ENCODE peak calls at places on chromosome 19, in nine cellular contexts. One of them, this sample, is unnamed.

GRCh38 chr19:19120308-19121156 is 17.7 kb downstream of the TMEM161A start:
- DNase-seq in endothelial cell of umbilical vein: peak
- DNase-seq in A549: no peak
- DNase-seq in K562: peak
- DNase-seq in SK-N-SH: peak
- DNase-seq in GM12878: no peak
- DNase-seq in HCT116: no peak
- DNase-seq in WTC11: peak
- DNase-seq in H1: peak
- DNase-seq in this sample: peak

GRCh38 chr19:21584532-21584931 is 79.1 kb downstream of the ZNF429 start:
- DNase-seq in WTC11: no peak
- DNase-seq in HCT116: no peak
- DNase-seq in K562: no peak
- DNase-seq in SK-N-SH: no peak
- DNase-seq in A549: no peak
- DNase-seq in GM12878: no peak
- DNase-seq in endothelial cell of umbilical vein: no peak
- DNase-seq in H1: no peak
- DNase-seq in this sample: no peak

GRCh38 chr19:18418725-18419194 is 438 bp upstream of the SSBP4 start:
- DNase-seq in A549: no peak
- DNase-seq in GM12878: no peak
- DNase-seq in H1: no peak
- DNase-seq in K562: no peak
- DNase-seq in endothelial cell of umbilical vein: no peak
- DNase-seq in HCT116: no peak
- DNase-seq in SK-N-SH: no peak
- DNase-seq in WTC11: no peak
- DNase-seq in this sample: peak

GRCh38 chr19:1132625-1133383 is 29.0 kb downstream of the GPX4 start:
- DNase-seq in SK-N-SH: no peak
- DNase-seq in WTC11: no peak
- DNase-seq in endothelial cell of umbilical vein: no peak
- DNase-seq in H1: no peak
- DNase-seq in K562: no peak
- DNase-seq in HCT116: no peak
- DNase-seq in A549: no peak
- DNase-seq in GM12878: no peak
- DNase-seq in this sample: peak

GRCh38 chr19:8821748-8822241 is 10.3 kb downstream of the ZNF558 start:
- DNase-seq in HCT116: no peak
- DNase-seq in SK-N-SH: no peak
- DNase-seq in K562: no peak
- DNase-seq in endothelial cell of umbilical vein: no peak
- DNase-seq in GM12878: no peak
- DNase-seq in WTC11: no peak
- DNase-seq in A549: no peak
- DNase-seq in H1: no peak
- DNase-seq in this sample: no peak

GRCh38 chr19:47704024-47704423 is 9.2 kb upstream of the EHD2 start:
- DNase-seq in GM12878: no peak
- DNase-seq in SK-N-SH: no peak
- DNase-seq in endothelial cell of umbilical vein: no peak
- DNase-seq in K562: no peak
- DNase-seq in WTC11: no peak
- DNase-seq in A549: no peak
- DNase-seq in HCT116: no peak
- DNase-seq in H1: no peak
- DNase-seq in this sample: no peak

GRCh38 chr19:50500753-50501151 is 10.2 kb downstream of the JOSD2 start:
- DNase-seq in HCT116: no peak
- DNase-seq in SK-N-SH: no peak
- DNase-seq in endothelial cell of umbilical vein: no peak
- DNase-seq in A549: no peak
- DNase-seq in H1: no peak
- DNase-seq in GM12878: no peak
- DNase-seq in WTC11: no peak
- DNase-seq in K562: no peak
- DNase-seq in this sample: no peak

GRCh38 chr19:38032151-38032550 is 125.1 kb downstream of the SIPA1L3 start:
- DNase-seq in WTC11: no peak
- DNase-seq in A549: no peak
- DNase-seq in GM12878: no peak
- DNase-seq in K562: no peak
- DNase-seq in H1: no peak
- DNase-seq in SK-N-SH: no peak
- DNase-seq in endothelial cell of umbilical vein: no peak
- DNase-seq in HCT116: no peak
- DNase-seq in this sample: no peak

GRCh38 chr19:6730153-6730804 is 7.1 kb downstream of the GPR108 start:
- DNase-seq in endothelial cell of umbilical vein: no peak
- DNase-seq in GM12878: no peak
- DNase-seq in HCT116: no peak
- DNase-seq in H1: peak
- DNase-seq in A549: peak
- DNase-seq in WTC11: peak
- DNase-seq in SK-N-SH: peak
- DNase-seq in K562: peak
- DNase-seq in this sample: peak

GRCh38 chr19:38813323-38813722 is 578 bp upstream of the LGALS4 start:
- DNase-seq in K562: no peak
- DNase-seq in WTC11: no peak
- DNase-seq in A549: no peak
- DNase-seq in endothelial cell of umbilical vein: no peak
- DNase-seq in HCT116: no peak
- DNase-seq in GM12878: no peak
- DNase-seq in H1: no peak
- DNase-seq in SK-N-SH: no peak
- DNase-seq in this sample: no peak

GRCh38 chr19:30882411-30883005 is 466.7 kb downstream of the TSHZ3 start:
- DNase-seq in GM12878: no peak
- DNase-seq in endothelial cell of umbilical vein: no peak
- DNase-seq in K562: no peak
- DNase-seq in HCT116: no peak
- DNase-seq in H1: no peak
- DNase-seq in WTC11: no peak
- DNase-seq in A549: no peak
- DNase-seq in SK-N-SH: no peak
- DNase-seq in this sample: no peak

GRCh38 chr19:12187625-12188024 is 24.7 kb downstream of the ZNF136 start:
- DNase-seq in WTC11: no peak
- DNase-seq in A549: no peak
- DNase-seq in K562: no peak
- DNase-seq in GM12878: no peak
- DNase-seq in HCT116: no peak
- DNase-seq in endothelial cell of umbilical vein: no peak
- DNase-seq in SK-N-SH: no peak
- DNase-seq in H1: no peak
- DNase-seq in this sample: no peak

GRCh38 chr19:50514346-50515167 is 844 bp upstream of the ASPDH start:
- DNase-seq in HCT116: no peak
- DNase-seq in GM12878: no peak
- DNase-seq in H1: no peak
- DNase-seq in A549: no peak
- DNase-seq in endothelial cell of umbilical vein: no peak
- DNase-seq in SK-N-SH: peak
- DNase-seq in WTC11: no peak
- DNase-seq in K562: no peak
- DNase-seq in this sample: no peak

GRCh38 chr19:507286-508203 is at the start of gene TPGS1:
- DNase-seq in WTC11: peak
- DNase-seq in H1: no peak
- DNase-seq in SK-N-SH: peak
- DNase-seq in endothelial cell of umbilical vein: no peak
- DNase-seq in HCT116: peak
- DNase-seq in K562: peak
- DNase-seq in A549: no peak
- DNase-seq in GM12878: no peak
- DNase-seq in this sample: peak

DNA sequence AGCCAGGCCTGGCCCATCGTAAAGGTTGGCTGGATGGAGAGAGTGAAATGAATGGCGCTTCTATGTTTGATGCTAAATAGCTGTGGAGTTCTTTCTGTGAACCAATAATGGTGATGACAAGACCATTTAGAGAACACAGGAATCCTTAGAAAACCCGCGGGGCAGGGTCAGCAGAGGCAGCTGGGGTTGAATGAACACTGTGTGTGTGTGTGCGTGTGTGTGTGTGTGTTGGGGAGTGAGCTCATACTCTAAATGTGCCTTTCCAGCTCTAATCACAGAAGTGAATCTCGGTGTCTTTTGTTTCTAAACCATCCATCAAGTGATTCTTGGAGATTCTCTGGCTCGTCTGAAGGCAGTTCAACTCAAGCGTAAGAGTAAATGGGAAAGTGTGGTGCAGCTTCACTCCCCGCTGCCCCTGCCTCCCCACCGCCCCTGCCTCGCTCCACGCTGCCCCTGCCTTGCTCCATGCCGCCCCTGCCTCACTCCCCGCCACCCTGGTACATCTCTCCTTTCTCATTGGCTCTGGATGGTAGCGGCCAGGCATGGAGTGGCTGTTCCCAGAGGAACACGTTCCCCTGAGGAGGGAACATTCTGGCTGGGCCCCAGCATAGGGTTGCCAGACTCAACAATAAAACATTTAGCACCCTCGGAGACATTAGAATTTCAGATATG is 21.2 kb downstream of the TMPRSS9 start:
- DNase-seq in endothelial cell of umbilical vein: no peak
- DNase-seq in K562: no peak
- DNase-seq in SK-N-SH: no peak
- DNase-seq in GM12878: no peak
- DNase-seq in WTC11: no peak
- DNase-seq in A549: no peak
- DNase-seq in HCT116: no peak
- DNase-seq in H1: no peak
- DNase-seq in this sample: no peak
- TF ChIP-seq MAX in endothelial cell of umbilical vein: no peak
- TF ChIP-seq MAX in K562: no peak
- TF ChIP-seq MAX in SK-N-SH: no peak
- TF ChIP-seq MAX in GM12878: no peak
- TF ChIP-seq MAX in WTC11: no peak
- TF ChIP-seq MAX in A549: no peak
- TF ChIP-seq MAX in HCT116: no peak
- TF ChIP-seq MAX in H1: no peak
- TF ChIP-seq MAX in this sample: no peak

GRCh38 chr19:15437355-15438123 is 12.2 kb downstream of the WIZ start:
- DNase-seq in SK-N-SH: no peak
- DNase-seq in HCT116: no peak
- DNase-seq in GM12878: no peak
- DNase-seq in A549: no peak
- DNase-seq in endothelial cell of umbilical vein: no peak
- DNase-seq in WTC11: no peak
- DNase-seq in K562: no peak
- DNase-seq in H1: no peak
- DNase-seq in this sample: no peak
- TF ChIP-seq CTCF in SK-N-SH: no peak
- TF ChIP-seq CTCF in HCT116: no peak
- TF ChIP-seq CTCF in GM12878: no peak
- TF ChIP-seq CTCF in A549: no peak
- TF ChIP-seq CTCF in endothelial cell of umbilical vein: no peak
- TF ChIP-seq CTCF in WTC11: no peak
- TF ChIP-seq CTCF in K562: no peak
- TF ChIP-seq CTCF in H1: no peak
- TF ChIP-seq CTCF in this sample: no peak

GRCh38 chr19:56367829-56368711 is 25.3 kb downstream of the ZNF582 start:
- DNase-seq in A549: peak
- DNase-seq in H1: peak
- DNase-seq in GM12878: peak
- DNase-seq in WTC11: peak
- DNase-seq in SK-N-SH: peak
- DNase-seq in K562: peak
- DNase-seq in HCT116: no peak
- DNase-seq in endothelial cell of umbilical vein: peak
- DNase-seq in this sample: peak
- TF ChIP-seq MAX in A549: peak
- TF ChIP-seq MAX in H1: peak
- TF ChIP-seq MAX in GM12878: no peak
- TF ChIP-seq MAX in WTC11: peak
- TF ChIP-seq MAX in SK-N-SH: peak
- TF ChIP-seq MAX in K562: peak
- TF ChIP-seq MAX in HCT116: no peak
- TF ChIP-seq MAX in endothelial cell of umbilical vein: peak
- TF ChIP-seq MAX in this sample: no peak

DNA sequence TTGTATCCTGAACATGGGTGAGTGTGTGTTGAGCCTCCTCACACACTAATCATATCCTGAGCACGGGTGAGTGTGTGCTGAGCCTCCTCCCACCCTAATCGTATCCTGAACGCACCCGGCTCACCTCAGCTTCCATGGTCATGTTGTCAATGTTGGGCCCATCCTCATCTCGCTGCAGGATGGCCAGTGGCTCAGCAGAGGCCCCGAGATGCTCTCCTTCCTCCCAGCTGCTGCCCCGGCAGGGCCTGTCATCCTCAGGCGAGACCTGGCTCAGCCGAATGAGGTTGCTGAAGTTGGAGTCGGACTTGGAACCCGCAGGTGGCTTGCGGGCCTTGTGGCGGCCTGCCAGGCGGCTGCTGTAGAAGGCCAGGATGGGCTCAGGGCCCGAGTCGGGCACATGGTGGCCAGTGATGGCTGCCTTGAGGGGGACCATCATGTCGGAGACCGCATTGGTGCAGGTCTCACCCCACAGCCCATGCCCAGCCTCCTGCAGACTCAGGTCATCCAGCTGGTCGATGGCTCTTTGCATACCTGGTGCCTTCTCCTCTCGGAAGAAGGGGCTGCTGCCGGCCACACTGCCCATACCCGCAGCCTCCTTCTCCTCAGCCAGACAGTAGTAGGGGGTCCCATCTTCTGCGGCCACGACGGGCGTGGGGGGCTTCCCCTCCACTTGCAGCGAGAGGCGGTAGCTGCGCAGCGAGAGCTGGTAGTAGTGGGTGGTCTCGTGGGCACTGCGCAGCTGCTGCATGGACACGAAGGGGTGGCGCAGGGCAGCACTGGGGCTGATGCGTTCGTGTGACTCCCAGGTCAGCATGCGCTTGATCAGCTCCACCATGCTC is 9.6 kb downstream of the HIPK4 start:
- DNase-seq in endothelial cell of umbilical vein: no peak
- DNase-seq in HCT116: no peak
- DNase-seq in WTC11: no peak
- DNase-seq in K562: no peak
- DNase-seq in A549: no peak
- DNase-seq in GM12878: no peak
- DNase-seq in H1: no peak
- DNase-seq in SK-N-SH: peak
- DNase-seq in this sample: no peak
- TF ChIP-seq CTCF in endothelial cell of umbilical vein: no peak
- TF ChIP-seq CTCF in HCT116: no peak
- TF ChIP-seq CTCF in WTC11: no peak
- TF ChIP-seq CTCF in K562: no peak
- TF ChIP-seq CTCF in A549: no peak
- TF ChIP-seq CTCF in GM12878: no peak
- TF ChIP-seq CTCF in H1: no peak
- TF ChIP-seq CTCF in SK-N-SH: no peak
- TF ChIP-seq CTCF in this sample: no peak

This sample was measured in NB4.